ENCODE peak calls at places on chromosomes 6 and 20, in eight cellular contexts. G is esophagus squamous epithelium, T is omental fat pad, H is spleen, C is Peyer's patch, R is lung, Q is epithelial cell of esophagus, K is neural progenitor cell. L is an unnamed sample.

GRCh38 chr6:134436281-134436815 is 118.4 kb upstream of the SGK1 start:
- DNase-seq in G (no peak), T (peak), H (no peak), C (no peak), R (peak), Q (peak), K (no peak), L (peak)

GRCh38 chr20:49539481-49540231 is 28.3 kb downstream of the PTGIS start:
- DNase-seq in G (no peak), T (no peak), H (no peak), C (no peak), R (no peak), Q (no peak), K (no peak), L (no peak)

GRCh38 chr20:16624106-16624505 is 50.9 kb upstream of the KIF16B start:
- DNase-seq in G (no peak), T (no peak), H (no peak), C (no peak), R (no peak), Q (no peak), K (no peak), L (no peak)

GRCh38 chr6:1894954-1895353 is 285.2 kb downstream of the FOXC1 start:
- DNase-seq in G (no peak), T (no peak), H (no peak), C (peak), R (no peak), Q (peak), K (no peak), L (no peak)

GRCh38 chr6:138403801-138404665 is at the start of gene HEBP2:
- DNase-seq in G (peak), T (peak), H (peak), C (peak), R (peak), Q (peak), K (peak), L (peak)

GRCh38 chr20:24643731-24644130 is 174.3 kb downstream of the SYNDIG1 start:
- DNase-seq in G (no peak), T (no peak), H (no peak), C (no peak), R (no peak), Q (no peak), K (no peak), L (no peak)

GRCh38 chr6:11614534-11615213 is 77.1 kb downstream of the TMEM170B start:
- DNase-seq in G (no peak), T (no peak), H (no peak), C (no peak), R (no peak), Q (no peak), K (no peak), L (no peak)

GRCh38 chr6:43964659-43965570 is 162.3 kb downstream of the MRPL14 start:
- DNase-seq in G (no peak), T (no peak), H (no peak), C (peak), R (no peak), Q (no peak), K (no peak), L (no peak)

GRCh38 chr20:62897666-62898065 is 28.6 kb downstream of the DIDO1 start:
- DNase-seq in G (no peak), T (no peak), H (peak), C (no peak), R (no peak), Q (no peak), K (no peak), L (no peak)

GRCh38 chr6:13624871-13625288 is 9.7 kb downstream of the NOL7 start:
- DNase-seq in G (no peak), T (no peak), H (no peak), C (no peak), R (no peak), Q (peak), K (peak), L (no peak)

GRCh38 chr6:6712979-6713514 is 124.5 kb downstream of the LY86 start:
- DNase-seq in G (no peak), T (no peak), H (peak), C (no peak), R (no peak), Q (peak), K (no peak), L (peak)

GRCh38 chr20:62824476-62825287 is 7.8 kb downstream of the COL9A3 start:
- DNase-seq in G (no peak), T (no peak), H (no peak), C (no peak), R (no peak), Q (peak), K (peak), L (no peak)

GRCh38 chr20:9139106-9139808 is 70.4 kb downstream of the PLCB4 start:
- DNase-seq in G (no peak), T (no peak), H (no peak), C (no peak), R (no peak), Q (no peak), K (no peak), L (no peak)

GRCh38 chr20:58018590-58018989 is 209.9 kb downstream of the ANKRD60 start:
- DNase-seq in G (no peak), T (no peak), H (peak), C (no peak), R (no peak), Q (no peak), K (no peak), L (no peak)

GRCh38 chr6:31665501-31666336 is at the start of gene CSNK2B:
- DNase-seq in G (peak), T (peak), H (peak), C (peak), R (peak), Q (peak), K (peak), L (peak)
- TF ChIP-seq CTCF in G (no peak), T (no peak), H (peak), C (no peak), R (no peak), Q (peak), K (no peak), L (no peak)

GRCh38 chr6:113562248-113562647 is 294.9 kb upstream of the MARCKS start:
- DNase-seq in G (no peak), T (no peak), H (no peak), C (no peak), R (no peak), Q (no peak), K (no peak), L (no peak)

GRCh38 chr6:113560908-113561307 is 296.2 kb upstream of the MARCKS start:
- DNase-seq in G (no peak), T (no peak), H (no peak), C (no peak), R (no peak), Q (peak), K (no peak), L (no peak)

GRCh38 chr6:113565306-113565705 is 291.8 kb upstream of the MARCKS start:
- DNase-seq in G (no peak), T (no peak), H (no peak), C (no peak), R (no peak), Q (no peak), K (no peak), L (no peak)

GRCh38 chr6:113560376-113560775 is 296.8 kb upstream of the MARCKS start:
- DNase-seq in G (no peak), T (no peak), H (no peak), C (no peak), R (no peak), Q (no peak), K (no peak), L (no peak)

GRCh38 chr6:113564401-113565161 is 292.6 kb upstream of the MARCKS start:
- DNase-seq in G (peak), T (peak), H (peak), C (peak), R (peak), Q (peak), K (peak), L (peak)
- TF ChIP-seq CTCF in G (no peak), T (no peak), H (peak), C (no peak), R (no peak), Q (peak), K (peak), L (no peak)

DNA sequence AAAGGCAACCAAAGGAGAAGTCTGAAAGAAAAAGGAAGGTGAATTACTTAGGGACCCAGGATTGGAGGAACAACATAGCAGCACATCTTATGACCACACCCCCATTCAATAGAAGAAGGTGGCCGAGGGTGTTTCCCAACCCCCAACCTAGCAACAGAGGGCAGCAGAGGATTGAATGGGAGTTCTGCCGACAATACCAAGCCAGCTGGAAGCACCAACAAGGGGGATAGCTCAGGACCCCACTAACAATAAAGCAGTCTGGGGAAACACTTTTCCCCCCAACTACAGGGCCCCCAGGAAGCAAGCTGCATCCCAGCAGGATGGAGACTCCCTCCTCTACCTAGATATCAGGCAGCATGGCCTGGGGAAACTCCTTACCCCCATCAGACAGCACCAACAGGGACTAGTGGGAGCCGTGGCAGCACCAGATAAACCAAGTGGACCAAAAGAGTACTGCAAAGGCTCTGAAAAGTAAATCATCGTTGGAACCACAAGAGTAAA is 67.7 kb downstream of the ZHX3 start:
- DNase-seq in G (no peak), T (no peak), H (no peak), C (no peak), R (no peak), Q (peak), K (peak), L (no peak)
- TF ChIP-seq CTCF in G (peak), T (no peak), H (no peak), C (no peak), R (no peak), Q (peak), K (peak), L (peak)

DNA sequence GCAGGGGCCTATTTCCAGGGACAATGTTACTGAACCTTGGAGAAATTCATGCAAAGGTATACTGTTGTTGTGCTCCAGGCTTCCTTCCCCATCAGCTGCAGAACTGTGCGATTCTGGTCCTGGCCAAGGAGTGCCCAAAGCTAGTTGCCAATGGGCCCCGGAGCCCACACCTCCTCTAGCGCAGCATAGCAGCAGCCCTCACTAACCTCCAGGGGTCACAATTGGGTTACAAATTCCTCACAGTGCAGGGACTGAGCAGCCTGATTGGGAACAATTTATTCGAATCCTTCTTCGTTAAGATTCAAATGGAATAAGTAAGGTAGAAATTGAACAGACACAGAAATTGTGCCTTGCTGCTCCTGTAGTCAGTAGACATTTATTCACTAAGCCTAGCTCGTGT is 284.9 kb downstream of the PRKN start:
- DNase-seq in G (no peak), T (no peak), H (no peak), C (no peak), R (no peak), Q (no peak), K (peak), L (no peak)
- TF ChIP-seq CTCF in G (no peak), T (no peak), H (no peak), C (no peak), R (no peak), Q (no peak), K (peak), L (no peak)

L was measured in CD14-positive monocyte.